ENCODE peak calls at places on chromosomes 2 and 18, in eight cellular contexts. F, Z, Y, N, K, Q, W and D are unnamed samples.

GRCh38 chr2:13193075-13193474 is 476.3 kb downstream of the TRIB2 start:
- DNase-seq in F (no peak), K (peak; percentile 4), Y (no peak), Z (no peak), N (no peak), W (no peak), Q (no peak), D (no peak)

GRCh38 chr2:239337877-239338484 is 62.8 kb downstream of the HDAC4 start:
- DNase-seq in Y (no peak), W (no peak), Z (peak; percentile 2), Q (no peak), K (no peak), F (no peak), N (no peak), D (no peak)

GRCh38 chr2:26580751-26581150 is 60.4 kb downstream of the CIB4 start:
- DNase-seq in Q (no peak), W (no peak), Z (no peak), K (no peak), Y (no peak), N (peak; percentile 56), F (no peak), D (no peak)

GRCh38 chr2:227106845-227107759 is 56.9 kb downstream of the COL4A4 start:
- DNase-seq in Y (peak; percentile 39), N (no peak), F (peak; percentile 27), Z (no peak), W (no peak), Q (no peak), K (peak; percentile 43), D (peak; percentile 72)

GRCh38 chr18:28961669-28962228 is 784.8 kb upstream of the CDH2 start:
- DNase-seq in F (peak; percentile 2), N (no peak), Y (no peak), Q (no peak), Z (peak; percentile 5), K (no peak), W (no peak), D (no peak)

GRCh38 chr18:44651453-44651852 is 29.2 kb upstream of the SETBP1 start:
- DNase-seq in K (peak; percentile 71), W (no peak), Z (no peak), Y (peak; percentile 21), N (no peak), F (no peak), Q (peak; percentile 35), D (no peak)

GRCh38 chr2:19488009-19488691 is 129.7 kb upstream of the OSR1 start:
- DNase-seq in Y (no peak), Q (no peak), F (no peak), K (peak; percentile 42), Z (no peak), W (no peak), N (no peak), D (no peak)

GRCh38 chr2:3503483-3503882 is 15.8 kb downstream of the ADI1 start:
- DNase-seq in Y (no peak), K (no peak), Q (no peak), Z (no peak), W (no peak), N (no peak), F (no peak), D (no peak)

GRCh38 chr18:49562481-49563129 is 748 bp downstream of the LIPG start:
- DNase-seq in W (no peak), Q (no peak), F (no peak), K (no peak), Z (no peak), N (no peak), Y (no peak), D (no peak)
- H3K4me3 ChIP-seq in W (peak overlapping the region; percentile 49), Q (no peak overlapping the region), F (peak overlapping the region; percentile 53), K (peak overlapping the region; percentile 61), Z (peak overlapping the region; percentile 57), N (no peak overlapping the region), Y (peak overlapping the region; percentile 43), D (no peak overlapping the region)

GRCh38 chr18:36695806-36696205 is 133.0 kb downstream of the TPGS2 start:
- DNase-seq in F (no peak), W (no peak), Q (no peak), Y (no peak), Z (no peak), N (no peak), K (no peak), D (no peak)
- H3K4me3 ChIP-seq in F (no peak overlapping the region), W (no peak overlapping the region), Q (no peak overlapping the region), Y (no peak overlapping the region), Z (no peak overlapping the region), N (no peak overlapping the region), K (no peak overlapping the region), D (no peak overlapping the region)

DNA sequence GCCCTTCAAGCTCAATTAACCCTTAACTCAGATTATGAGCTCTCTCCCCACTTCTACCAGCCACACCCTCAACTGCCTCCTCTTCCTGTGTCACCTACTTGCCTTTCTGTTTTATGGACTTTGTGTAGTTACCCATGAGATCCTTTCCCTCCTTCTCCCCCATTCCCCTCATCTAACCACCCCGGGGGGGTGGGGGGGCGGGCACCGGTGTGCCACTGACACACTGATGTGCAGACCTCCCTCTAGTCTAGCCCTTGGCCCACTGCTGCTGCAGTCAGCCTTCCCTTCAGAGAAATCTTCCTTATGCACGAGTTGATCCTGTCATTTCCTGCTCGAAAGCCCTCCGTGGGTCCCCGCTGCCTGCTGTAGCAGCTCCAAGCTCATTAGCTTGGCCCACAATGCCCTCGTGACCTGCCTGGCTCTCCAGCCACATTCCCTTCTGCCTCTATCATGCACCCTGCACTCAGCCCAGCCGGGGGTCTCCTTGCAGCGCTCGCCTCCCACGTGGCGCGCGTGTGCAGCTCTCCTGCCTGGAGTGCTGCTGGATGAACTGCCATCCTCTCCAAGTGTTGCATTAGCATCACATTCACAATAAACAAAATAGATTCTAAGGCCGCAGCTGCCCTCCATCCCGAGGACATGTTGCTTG is 40.0 kb upstream of the TMEM177 start:
- DNase-seq in Q (no peak), N (no peak), Y (no peak), Z (no peak), W (no peak), K (no peak), F (no peak), D (no peak)
- H3K4me3 ChIP-seq in Q (no peak overlapping the region), N (no peak overlapping the region), Y (no peak overlapping the region), Z (no peak overlapping the region), W (no peak overlapping the region), K (no peak overlapping the region), F (no peak overlapping the region), D (no peak overlapping the region)

DNA sequence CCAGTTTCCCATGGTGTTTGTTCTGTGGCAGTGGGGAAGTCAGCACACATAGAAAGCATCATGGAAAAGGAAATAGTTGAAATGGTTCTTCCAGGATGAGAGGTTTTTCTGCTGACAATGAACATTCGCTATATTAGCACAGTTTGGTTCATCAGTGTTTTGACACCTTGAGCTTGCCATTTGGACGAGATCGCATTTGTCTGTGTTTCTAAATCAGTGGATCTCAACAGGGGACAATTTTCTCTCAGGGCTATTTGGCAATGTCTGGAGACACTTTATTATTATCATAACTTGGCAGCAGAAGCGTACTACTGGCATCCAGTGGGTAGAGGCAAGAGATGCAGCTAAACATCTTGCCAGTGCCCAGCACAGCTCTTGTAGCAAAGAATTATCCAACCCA is 74.6 kb downstream of the CD8B2 start:
- DNase-seq in W (no peak), Y (no peak), K (no peak), Q (no peak), N (no peak), Z (no peak), F (no peak), D (no peak)
- H3K4me3 ChIP-seq in W (no peak overlapping the region), Y (no peak overlapping the region), K (no peak overlapping the region), Q (no peak overlapping the region), N (no peak overlapping the region), Z (no peak overlapping the region), F (no peak overlapping the region), D (no peak overlapping the region)

GRCh38 chr2:213266421-213266820 is 17.8 kb upstream of the SPAG16 start:
- DNase-seq in W (no peak), K (no peak), Z (no peak), Y (no peak), N (no peak), Q (no peak), F (no peak), D (no peak)
- H3K4me3 ChIP-seq in W (no peak overlapping the region), K (no peak overlapping the region), Z (no peak overlapping the region), Y (no peak overlapping the region), N (no peak overlapping the region), Q (no peak overlapping the region), F (no peak overlapping the region), D (no peak overlapping the region)

GRCh38 chr2:176178807-176179271 is 9.6 kb upstream of the HOXD1 start:
- DNase-seq in Q (no peak), F (no peak), W (no peak), N (no peak), Y (no peak), K (no peak), Z (no peak), D (no peak)
- H3K4me3 ChIP-seq in Q (no peak overlapping the region), F (no peak overlapping the region), W (peak overlapping the region; percentile 27), N (peak overlapping the region; percentile 37), Y (peak overlapping the region; percentile 40), K (peak overlapping the region; percentile 43), Z (peak overlapping the region; percentile 43), D (no peak overlapping the region)